ENCODE peak calls at places on chromosome 1, in four cellular contexts. One of them, this sample, is unnamed.
A peak's percentile ranks its signal among the peaks of the same experiment; 100 is the strongest.

GRCh38 chr1:94820918-94821317 is 761 bp downstream of the SLC44A3 start:
- DNase-seq in SK-N-SH: no peak
- DNase-seq in HepG2: no peak
- DNase-seq in GM12878: no peak
- DNase-seq in this sample: no peak

GRCh38 chr1:1337793-1338147 is 6.7 kb downstream of the TAS1R3 start:
- DNase-seq in HepG2: no peak
- DNase-seq in GM12878: no peak
- DNase-seq in SK-N-SH: peak; percentile 91
- DNase-seq in this sample: peak; percentile 56

GRCh38 chr1:87024936-87025537 is 110.6 kb downstream of the HS2ST1 start:
- DNase-seq in HepG2: peak; percentile 58
- DNase-seq in SK-N-SH: peak; percentile 34
- DNase-seq in GM12878: no peak
- DNase-seq in this sample: peak; percentile 29

GRCh38 chr1:14777516-14778506 is 179.3 kb downstream of the KAZN start:
- DNase-seq in GM12878: no peak
- DNase-seq in HepG2: no peak
- DNase-seq in SK-N-SH: no peak
- DNase-seq in this sample: peak; percentile 62

GRCh38 chr1:163372576-163372975 is 50.8 kb downstream of the NUF2 start:
- DNase-seq in SK-N-SH: no peak
- DNase-seq in GM12878: no peak
- DNase-seq in HepG2: no peak
- DNase-seq in this sample: no peak

GRCh38 chr1:25216123-25216522 is 16.2 kb downstream of the SYF2 start:
- DNase-seq in GM12878: no peak
- DNase-seq in SK-N-SH: no peak
- DNase-seq in HepG2: no peak
- DNase-seq in this sample: no peak

GRCh38 chr1:230375795-230376194 is 50.3 kb downstream of the PGBD5 start:
- DNase-seq in SK-N-SH: no peak
- DNase-seq in HepG2: no peak
- DNase-seq in GM12878: no peak
- DNase-seq in this sample: no peak

GRCh38 chr1:12505639-12506311 is 112.2 kb downstream of the DHRS3 start:
- DNase-seq in SK-N-SH: no peak
- DNase-seq in GM12878: no peak
- DNase-seq in HepG2: no peak
- DNase-seq in this sample: no peak

GRCh38 chr1:109089242-109090015 is 1.1 kb upstream of the TMEM167B start:
- DNase-seq in GM12878: no peak
- DNase-seq in HepG2: peak; percentile 87
- DNase-seq in SK-N-SH: peak; percentile 55
- DNase-seq in this sample: peak; percentile 86

GRCh38 chr1:48214820-48215219 is 7.7 kb upstream of the SLC5A9 start:
- DNase-seq in GM12878: no peak
- DNase-seq in SK-N-SH: no peak
- DNase-seq in HepG2: no peak
- DNase-seq in this sample: no peak

GRCh38 chr1:44894591-44894990 is 51.5 kb upstream of the PTCH2 start:
- DNase-seq in HepG2: no peak
- DNase-seq in SK-N-SH: no peak
- DNase-seq in GM12878: no peak
- DNase-seq in this sample: no peak

GRCh38 chr1:192639607-192640368 is 3.8 kb downstream of the RGS13 start:
- DNase-seq in HepG2: no peak
- DNase-seq in SK-N-SH: no peak
- DNase-seq in GM12878: peak; percentile 51
- DNase-seq in this sample: no peak

GRCh38 chr1:16978589-16979474 is 1.6 kb downstream of the MFAP2 start:
- DNase-seq in GM12878: no peak
- DNase-seq in HepG2: no peak
- DNase-seq in SK-N-SH: peak; percentile 96
- DNase-seq in this sample: no peak

GRCh38 chr1:108816049-108816882 is 40.6 kb downstream of the AKNAD1 start:
- DNase-seq in GM12878: no peak
- DNase-seq in HepG2: peak; percentile 24
- DNase-seq in SK-N-SH: peak; percentile 76
- DNase-seq in this sample: peak; percentile 53

GRCh38 chr1:243322326-243322725 is 66.5 kb downstream of the SDCCAG8 start:
- DNase-seq in SK-N-SH: no peak
- DNase-seq in HepG2: no peak
- DNase-seq in GM12878: no peak
- DNase-seq in this sample: no peak

GRCh38 chr1:209620484-209620879 is 31.7 kb downstream of the LAMB3 start:
- DNase-seq in SK-N-SH: no peak
- DNase-seq in GM12878: no peak
- DNase-seq in HepG2: no peak
- DNase-seq in this sample: no peak

GRCh38 chr1:234969011-234969441 is 159.6 kb downstream of the TOMM20 start:
- DNase-seq in HepG2: no peak
- DNase-seq in SK-N-SH: no peak
- DNase-seq in GM12878: no peak
- DNase-seq in this sample: no peak

GRCh38 chr1:39981957-39982356 is 27.0 kb downstream of the MFSD2A start:
- DNase-seq in HepG2: no peak
- DNase-seq in SK-N-SH: no peak
- DNase-seq in GM12878: no peak
- DNase-seq in this sample: no peak

GRCh38 chr1:110229348-110230001 is 19.4 kb downstream of the KCNC4 start:
- DNase-seq in GM12878: no peak
- DNase-seq in SK-N-SH: peak; percentile 43
- DNase-seq in HepG2: no peak
- DNase-seq in this sample: no peak
- TF ChIP-seq NFIC in GM12878: no peak
- TF ChIP-seq NFIC in SK-N-SH: peak; percentile 45
- TF ChIP-seq NFIC in HepG2: no peak
- TF ChIP-seq NFIC in this sample: no peak

GRCh38 chr1:181033128-181033798 is 520 bp upstream of the MR1 start:
- DNase-seq in SK-N-SH: no peak
- DNase-seq in HepG2: no peak
- DNase-seq in GM12878: peak; percentile 65
- DNase-seq in this sample: peak; percentile 48
- TF ChIP-seq NFIC in SK-N-SH: no peak
- TF ChIP-seq NFIC in HepG2: no peak
- TF ChIP-seq NFIC in GM12878: no peak
- TF ChIP-seq NFIC in this sample: no peak

GRCh38 chr1:156618853-156619581 is at the start of gene HAPLN2:
- DNase-seq in HepG2: peak; percentile 38
- DNase-seq in SK-N-SH: no peak
- DNase-seq in GM12878: no peak
- DNase-seq in this sample: peak; percentile 59
- TF ChIP-seq NFIC in HepG2: no peak
- TF ChIP-seq NFIC in SK-N-SH: no peak
- TF ChIP-seq NFIC in GM12878: no peak
- TF ChIP-seq NFIC in this sample: no peak

DNA sequence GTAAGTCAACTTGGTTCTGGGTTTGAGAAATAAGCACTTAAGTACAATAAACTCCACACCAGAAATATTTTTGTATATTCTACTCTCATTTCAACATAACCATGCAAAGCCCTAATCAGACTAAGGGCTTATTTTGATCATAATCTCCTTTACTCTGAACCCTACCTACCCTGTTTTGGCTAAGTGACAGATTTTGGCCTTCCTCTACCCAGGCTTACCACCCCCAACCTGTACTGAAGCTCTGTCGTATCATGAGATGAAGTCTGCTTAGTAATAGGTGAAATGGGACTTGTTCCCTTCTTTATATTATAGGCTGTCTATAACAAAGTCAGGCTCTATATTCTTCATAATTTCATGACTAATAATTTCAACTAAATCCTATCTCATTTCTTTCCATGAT is 135.5 kb downstream of the RERE start:
- DNase-seq in SK-N-SH: no peak
- DNase-seq in GM12878: no peak
- DNase-seq in HepG2: no peak
- DNase-seq in this sample: no peak
- TF ChIP-seq NFIC in SK-N-SH: no peak
- TF ChIP-seq NFIC in GM12878: no peak
- TF ChIP-seq NFIC in HepG2: no peak
- TF ChIP-seq NFIC in this sample: no peak

GRCh38 chr1:18795002-18795689 is 64.3 kb downstream of the TAS1R2 start:
- DNase-seq in SK-N-SH: no peak
- DNase-seq in GM12878: no peak
- DNase-seq in HepG2: no peak
- DNase-seq in this sample: no peak
- TF ChIP-seq NFIC in SK-N-SH: no peak
- TF ChIP-seq NFIC in GM12878: no peak
- TF ChIP-seq NFIC in HepG2: no peak
- TF ChIP-seq NFIC in this sample: no peak

GRCh38 chr1:157734328-157734727 is 33.8 kb upstream of the FCRL3 start:
- DNase-seq in SK-N-SH: no peak
- DNase-seq in GM12878: no peak
- DNase-seq in HepG2: no peak
- DNase-seq in this sample: no peak
- TF ChIP-seq NFIC in SK-N-SH: no peak
- TF ChIP-seq NFIC in GM12878: no peak
- TF ChIP-seq NFIC in HepG2: no peak
- TF ChIP-seq NFIC in this sample: no peak

GRCh38 chr1:42454409-42454808 is 1.4 kb downstream of the ZMYND12 start:
- DNase-seq in HepG2: no peak
- DNase-seq in GM12878: no peak
- DNase-seq in SK-N-SH: no peak
- DNase-seq in this sample: no peak
- TF ChIP-seq NFIC in HepG2: no peak
- TF ChIP-seq NFIC in GM12878: no peak
- TF ChIP-seq NFIC in SK-N-SH: no peak
- TF ChIP-seq NFIC in this sample: no peak

GRCh38 chr1:100626397-100626796 is 88.5 kb downstream of the GPR88 start:
- DNase-seq in HepG2: no peak
- DNase-seq in SK-N-SH: no peak
- DNase-seq in GM12878: no peak
- DNase-seq in this sample: no peak

GRCh38 chr1:100622506-100622905 is 84.6 kb downstream of the GPR88 start:
- DNase-seq in HepG2: no peak
- DNase-seq in SK-N-SH: no peak
- DNase-seq in GM12878: no peak
- DNase-seq in this sample: no peak

GRCh38 chr1:100622966-100623762 is 85.2 kb downstream of the GPR88 start:
- DNase-seq in SK-N-SH: no peak
- DNase-seq in HepG2: no peak
- DNase-seq in GM12878: no peak
- DNase-seq in this sample: no peak

GRCh38 chr1:100624886-100625430 is 87.0 kb downstream of the GPR88 start:
- DNase-seq in SK-N-SH: no peak
- DNase-seq in HepG2: no peak
- DNase-seq in GM12878: no peak
- DNase-seq in this sample: no peak

DNA sequence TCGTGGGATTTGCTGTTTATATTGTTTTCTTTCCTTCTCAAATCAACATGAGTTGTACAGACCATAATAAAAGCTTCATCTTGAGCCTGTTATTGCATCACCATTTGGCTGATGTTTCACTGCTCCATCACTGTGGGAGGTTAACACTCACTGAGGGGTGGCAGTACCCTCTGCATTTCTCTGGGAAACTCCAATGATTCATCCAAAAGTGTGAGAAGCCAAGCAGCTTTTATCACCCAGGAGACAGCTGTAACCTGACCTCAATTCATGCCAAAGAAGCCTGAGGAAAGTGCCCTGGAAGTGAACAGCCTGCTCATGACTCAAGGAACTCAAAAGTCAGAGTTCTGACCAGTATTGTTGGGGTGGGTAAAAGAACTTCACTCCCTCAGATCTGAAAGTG is 84.1 kb downstream of the GPR88 start:
- DNase-seq in GM12878: no peak
- DNase-seq in HepG2: no peak
- DNase-seq in SK-N-SH: no peak
- DNase-seq in this sample: no peak
- TF ChIP-seq NFIC in GM12878: no peak
- TF ChIP-seq NFIC in HepG2: no peak
- TF ChIP-seq NFIC in SK-N-SH: peak; percentile 95
- TF ChIP-seq NFIC in this sample: no peak

GRCh38 chr1:82836246-82836645 is 1035.5 kb downstream of the ADGRL2 start:
- DNase-seq in SK-N-SH: no peak
- DNase-seq in GM12878: no peak
- DNase-seq in HepG2: no peak
- DNase-seq in this sample: no peak

GRCh38 chr1:82840192-82840591 is 1039.5 kb downstream of the ADGRL2 start:
- DNase-seq in SK-N-SH: no peak
- DNase-seq in HepG2: no peak
- DNase-seq in GM12878: no peak
- DNase-seq in this sample: no peak

GRCh38 chr1:82837261-82837660 is 1036.5 kb downstream of the ADGRL2 start:
- DNase-seq in HepG2: no peak
- DNase-seq in GM12878: no peak
- DNase-seq in SK-N-SH: no peak
- DNase-seq in this sample: no peak

GRCh38 chr1:82838066-82838465 is 1037.3 kb downstream of the ADGRL2 start:
- DNase-seq in GM12878: no peak
- DNase-seq in SK-N-SH: no peak
- DNase-seq in HepG2: no peak
- DNase-seq in this sample: no peak
- TF ChIP-seq NFIC in GM12878: no peak
- TF ChIP-seq NFIC in SK-N-SH: no peak
- TF ChIP-seq NFIC in HepG2: no peak
- TF ChIP-seq NFIC in this sample: no peak

GRCh38 chr1:28642056-28642846 is 616 bp downstream of the TAF12 start:
- DNase-seq in SK-N-SH: no peak
- DNase-seq in HepG2: no peak
- DNase-seq in GM12878: no peak
- DNase-seq in this sample: peak; percentile 51

GRCh38 chr1:28646040-28646439 is 2.4 kb upstream of the RNU11 start:
- DNase-seq in GM12878: no peak
- DNase-seq in HepG2: peak; percentile 80
- DNase-seq in SK-N-SH: peak; percentile 30
- DNase-seq in this sample: peak; percentile 45

GRCh38 chr1:28642847-28643635 is at the start of gene TAF12:
- DNase-seq in HepG2: peak; percentile 90
- DNase-seq in SK-N-SH: peak; percentile 93
- DNase-seq in GM12878: peak; percentile 93
- DNase-seq in this sample: peak; percentile 98

GRCh38 chr1:28640766-28641165 is 2.1 kb downstream of the TAF12 start:
- DNase-seq in SK-N-SH: no peak
- DNase-seq in GM12878: no peak
- DNase-seq in HepG2: peak; percentile 50
- DNase-seq in this sample: no peak
- TF ChIP-seq NFIC in SK-N-SH: no peak
- TF ChIP-seq NFIC in GM12878: no peak
- TF ChIP-seq NFIC in HepG2: no peak
- TF ChIP-seq NFIC in this sample: no peak

This sample was measured in K562.